ENCODE peak calls at places on chromosomes 3 and 15, in eight cellular contexts. X is tibial nerve, E is cardiac muscle cell, S is heart left ventricle, I is thoracic aorta, B is endothelial cell of umbilical vein, P is A549, N is IMR-90. O is an unnamed sample.

GRCh38 chr3:44555753-44556152 is 760 bp downstream of the ZKSCAN7 start:
- DNase-seq in S (no peak), N (peak; percentile 18), X (no peak), I (no peak), P (no peak), E (peak; percentile 10), B (no peak), O (no peak)

GRCh38 chr3:106673926-106674569 is 703.2 kb upstream of the CCDC54 start:
- DNase-seq in B (no peak), I (no peak), E (no peak), X (no peak), P (no peak), S (no peak), N (peak; percentile 47), O (no peak)

GRCh38 chr3:189685854-189686253 is 54.7 kb downstream of the TP63 start:
- DNase-seq in S (no peak), E (peak; percentile 64), X (no peak), I (no peak), P (peak; percentile 72), B (peak; percentile 78), N (peak; percentile 93), O (no peak)

GRCh38 chr3:12222765-12223485 is 64.2 kb upstream of the TIMP4 start:
- DNase-seq in S (no peak), N (peak; percentile 67), I (no peak), E (peak; percentile 73), B (no peak), X (no peak), P (peak; percentile 21), O (no peak)

GRCh38 chr15:81280696-81281095 is 43.2 kb downstream of the STARD5 start:
- DNase-seq in E (no peak), P (no peak), N (no peak), B (no peak), X (no peak), S (no peak), I (no peak), O (no peak)

GRCh38 chr3:153960701-153961100 is 160.5 kb upstream of the ARHGEF26 start:
- DNase-seq in X (no peak), I (no peak), P (no peak), B (no peak), N (no peak), S (no peak), E (no peak), O (no peak)

GRCh38 chr15:41922353-41922752 is 28.5 kb upstream of the SPTBN5 start:
- DNase-seq in I (no peak), B (no peak), S (no peak), E (no peak), X (no peak), P (no peak), N (no peak), O (no peak)

GRCh38 chr3:133763797-133764734 is 17.9 kb downstream of the TF start:
- DNase-seq in E (peak; percentile 49), N (no peak), X (peak; percentile 31), I (no peak), P (no peak), B (no peak), S (no peak), O (no peak)

GRCh38 chr3:181613813-181614212 is 97.9 kb upstream of the SOX2 start:
- DNase-seq in B (peak; percentile 32), X (no peak), N (no peak), E (no peak), P (no peak), S (no peak), I (no peak), O (no peak)

GRCh38 chr3:188271226-188271894 is 117.4 kb downstream of the LPP start:
- DNase-seq in I (no peak), P (no peak), N (no peak), E (no peak), S (no peak), B (peak; percentile 30), X (no peak), O (no peak)

GRCh38 chr3:188274249-188274915 is 120.4 kb downstream of the LPP start:
- DNase-seq in E (no peak), S (no peak), P (no peak), B (no peak), N (peak; percentile 60), I (no peak), X (no peak), O (no peak)

GRCh38 chr3:188270423-188270972 is 116.5 kb downstream of the LPP start:
- DNase-seq in E (peak; percentile 97), P (peak; percentile 80), B (peak; percentile 84), S (no peak), X (peak; percentile 34), N (peak; percentile 96), I (no peak), O (no peak)

GRCh38 chr3:188276366-188276765 is 122.4 kb downstream of the LPP start:
- DNase-seq in P (no peak), N (no peak), I (no peak), X (no peak), E (no peak), B (no peak), S (no peak), O (no peak)

GRCh38 chr3:188272481-188273372 is 118.8 kb downstream of the LPP start:
- DNase-seq in X (no peak), E (peak; percentile 54), P (peak; percentile 63), B (peak; percentile 48), S (no peak), I (no peak), N (peak; percentile 94), O (no peak)
- H3K4me1 ChIP-seq in X (peaks cover 48% of the 10 kb centered on the region), E (peaks cover 51% of the 10 kb centered on the region), P (peaks cover 82% of the 10 kb centered on the region), B (peaks cover 47% of the 10 kb centered on the region), S (peaks cover 64% of the 10 kb centered on the region), I (peaks cover 44% of the 10 kb centered on the region), N (peaks cover 34% of the 10 kb centered on the region), O (no peaks in the 10 kb centered on the region)

GRCh38 chr15:38145671-38146111 is 106.9 kb upstream of the SPRED1 start:
- DNase-seq in X (no peak), P (no peak), S (no peak), I (no peak), N (no peak), E (no peak), B (no peak), O (no peak)

GRCh38 chr15:38147246-38147645 is 105.4 kb upstream of the SPRED1 start:
- DNase-seq in S (no peak), X (no peak), E (no peak), N (no peak), P (no peak), I (no peak), B (no peak), O (no peak)

GRCh38 chr15:38149315-38149714 is 103.3 kb upstream of the SPRED1 start:
- DNase-seq in S (no peak), P (no peak), I (no peak), N (no peak), E (no peak), X (no peak), B (no peak), O (no peak)

GRCh38 chr15:38148476-38148875 is 104.2 kb upstream of the SPRED1 start:
- DNase-seq in I (no peak), P (no peak), B (no peak), E (no peak), N (no peak), X (no peak), S (no peak), O (no peak)

GRCh38 chr15:38144921-38145320 is 107.7 kb upstream of the SPRED1 start:
- DNase-seq in I (no peak), B (no peak), N (peak; percentile 30), X (no peak), S (no peak), E (peak; percentile 26), P (no peak), O (no peak)
- H3K4me3 ChIP-seq in I (no peak overlapping the region), B (no peak overlapping the region), N (no peak overlapping the region), X (no peak overlapping the region), S (no peak overlapping the region), E (no peak overlapping the region), P (no peak overlapping the region), O (no peak overlapping the region)

GRCh38 chr15:89479173-89479572 is 17.2 kb downstream of the RHCG start:
- DNase-seq in S (no peak), E (no peak), X (no peak), B (no peak), P (no peak), I (no peak), N (no peak), O (no peak)

GRCh38 chr15:89486726-89487050 is 9.7 kb downstream of the RHCG start:
- DNase-seq in P (no peak), B (no peak), E (peak; percentile 15), S (no peak), I (no peak), X (no peak), N (no peak), O (peak; percentile 10)

GRCh38 chr15:89482139-89482538 is 14.2 kb downstream of the RHCG start:
- DNase-seq in N (no peak), I (no peak), E (peak; percentile 13), X (no peak), B (no peak), S (no peak), P (no peak), O (no peak)

GRCh38 chr15:89480505-89480904 is 15.9 kb downstream of the RHCG start:
- DNase-seq in P (no peak), E (no peak), S (no peak), X (no peak), B (no peak), I (no peak), N (no peak), O (no peak)

GRCh38 chr15:89483079-89483478 is 13.3 kb downstream of the RHCG start:
- DNase-seq in E (no peak), I (no peak), N (no peak), P (no peak), B (no peak), S (no peak), X (no peak), O (no peak)
- H3K27ac ChIP-seq in E (no peak overlapping the region), I (no peak overlapping the region), N (no peak overlapping the region), P (no peak overlapping the region), B (no peak overlapping the region), S (no peak overlapping the region), X (no peak overlapping the region), O (no peak overlapping the region)

GRCh38 chr3:123346726-123347125 is 102.2 kb downstream of the ADCY5 start:
- DNase-seq in I (no peak), X (no peak), E (peak; percentile 46), N (no peak), P (no peak), S (peak; percentile 73), B (no peak), O (no peak)
- H3K4me1 ChIP-seq in I (peaks cover 44% of the 10 kb centered on the region), X (no peaks in the 10 kb centered on the region), E (peaks cover 40% of the 10 kb centered on the region), N (no peaks in the 10 kb centered on the region), P (no peaks in the 10 kb centered on the region), S (peaks cover 95% of the 10 kb centered on the region), B (no peaks in the 10 kb centered on the region), O (no peaks in the 10 kb centered on the region)